ENCODE peak calls at places on chromosomes 1 and 21, in nine cellular contexts. H is AG20443; K is activated gamma-delta T cell treated with anti-CD3 and anti-CD28 coated beads, Interleukin-2, amount 50 U/mL, for 16 hours; T is left lobe of liver; D is CD8-positive, alpha-beta T cell; O is RCC 7860; E is fibroblast of the conjunctiva; W is pancreas; L is uterus. P is an unnamed sample.

GRCh38 chr1:212284332-212284743 is 872 bp upstream of the PPP2R5A start:
- DNase-seq in H (peak), K (no peak), T (no peak), D (no peak), O (no peak), E (no peak), W (no peak), L (no peak), P (no peak)

GRCh38 chr1:206782448-206782847 is 10.2 kb upstream of the IL10 start:
- DNase-seq in H (no peak), K (no peak), T (no peak), D (no peak), O (no peak), E (no peak), W (no peak), L (no peak), P (no peak)

GRCh38 chr1:204102719-204103118 is 29.8 kb downstream of the SOX13 start:
- DNase-seq in H (no peak), K (no peak), T (no peak), D (no peak), O (no peak), E (no peak), W (no peak), L (no peak), P (no peak)

GRCh38 chr21:29360799-29361765 is 62.4 kb downstream of the BACH1 start:
- DNase-seq in H (no peak), K (no peak), T (no peak), D (no peak), O (no peak), E (no peak), W (peak), L (no peak), P (no peak)

GRCh38 chr1:106249810-106250209 is 806.7 kb upstream of the PRMT6 start:
- DNase-seq in H (no peak), K (no peak), T (no peak), D (no peak), O (no peak), E (no peak), W (no peak), L (no peak), P (no peak)

GRCh38 chr1:27872059-27872801 is at the start of gene THEMIS2:
- DNase-seq in H (peak), K (peak), T (peak), D (peak), O (no peak), E (no peak), W (peak), L (peak), P (no peak)

GRCh38 chr1:114091711-114092110 is 62.0 kb downstream of the SYT6 start:
- DNase-seq in H (no peak), K (no peak), T (no peak), D (no peak), O (no peak), E (no peak), W (no peak), L (no peak), P (no peak)

GRCh38 chr21:26374817-26375216 is 198.3 kb downstream of the CYYR1 start:
- DNase-seq in H (no peak), K (no peak), T (no peak), D (no peak), O (no peak), E (no peak), W (no peak), L (no peak), P (no peak)

GRCh38 chr1:151003175-151003574 is 3.5 kb downstream of the MINDY1 start:
- DNase-seq in H (no peak), K (no peak), T (no peak), D (no peak), O (no peak), E (no peak), W (no peak), L (no peak), P (no peak)

GRCh38 chr1:45969866-45970265 is 162.6 kb downstream of the PIK3R3 start:
- DNase-seq in H (no peak), K (no peak), T (no peak), D (no peak), O (no peak), E (no peak), W (no peak), L (no peak), P (no peak)

GRCh38 chr1:154955718-154956513 is at the start of gene PBXIP1:
- DNase-seq in H (peak), K (peak), T (peak), D (peak), O (peak), E (peak), W (peak), L (peak), P (peak)

GRCh38 chr1:44377925-44378784 is 23.1 kb upstream of the ERI3 start:
- DNase-seq in H (peak), K (peak), T (no peak), D (peak), O (peak), E (peak), W (peak), L (peak), P (peak)

GRCh38 chr1:222240536-222241181 is 307.2 kb downstream of the HHIPL2 start:
- DNase-seq in H (peak), K (no peak), T (no peak), D (no peak), O (peak), E (no peak), W (no peak), L (no peak), P (no peak)

GRCh38 chr1:201693887-201694614 is 134.9 kb upstream of the IPO9 start:
- DNase-seq in H (no peak), K (no peak), T (no peak), D (no peak), O (no peak), E (no peak), W (no peak), L (no peak), P (no peak)

GRCh38 chr1:19156676-19157075 is 53.4 kb downstream of the UBR4 start:
- DNase-seq in H (no peak), K (no peak), T (no peak), D (no peak), O (no peak), E (no peak), W (no peak), L (peak), P (no peak)

GRCh38 chr21:15183712-15184353 is 119.0 kb upstream of the NRIP1 start:
- DNase-seq in H (no peak), K (no peak), T (no peak), D (no peak), O (no peak), E (no peak), W (no peak), L (no peak), P (no peak)

GRCh38 chr21:44706706-44707615 is 4.4 kb downstream of the TSPEAR start:
- DNase-seq in H (peak), K (no peak), T (peak), D (no peak), O (no peak), E (no peak), W (no peak), L (no peak), P (no peak)

GRCh38 chr21:38800924-38801744 is 4.6 kb upstream of the ETS2 start:
- DNase-seq in H (no peak), K (no peak), T (no peak), D (no peak), O (peak), E (no peak), W (no peak), L (no peak), P (no peak)